ENCODE peak calls at places on chromosomes 12 and 14, in four cellular contexts. L, E, D and K are unnamed samples.

GRCh38 chr14:65210118-65210826 is 108.0 kb upstream of the MAX start:
- DNase-seq in L (no peak), E (no peak), D (no peak), K (no peak)

GRCh38 chr14:87712386-87713113 is 280.4 kb downstream of the GALC start:
- DNase-seq in L (no peak), E (no peak), D (no peak), K (no peak)

GRCh38 chr14:76647699-76648298 is 113.5 kb upstream of the VASH1 start:
- DNase-seq in L (peak), E (no peak), D (no peak), K (no peak)

GRCh38 chr14:73754911-73755360 is 40.8 kb upstream of the PNMA1 start:
- DNase-seq in L (peak), E (peak), D (peak), K (no peak)

GRCh38 chr12:50545783-50546182 is 41.0 kb downstream of the DIP2B start:
- DNase-seq in L (no peak), E (no peak), D (no peak), K (no peak)

GRCh38 chr14:58637040-58637390 is 747 bp upstream of the DACT1 start:
- DNase-seq in L (peak), E (peak), D (peak), K (no peak)

GRCh38 chr14:105309371-105309770 is 5.2 kb upstream of the PACS2 start:
- DNase-seq in L (no peak), E (no peak), D (no peak), K (no peak)

GRCh38 chr12:50006266-50006665 is 19.0 kb downstream of the RACGAP1 start:
- DNase-seq in L (no peak), E (no peak), D (no peak), K (no peak)

GRCh38 chr14:90626550-90626949 is 189.7 kb downstream of the TTC7B start:
- DNase-seq in L (no peak), E (no peak), D (no peak), K (no peak)

GRCh38 chr12:121812921-121813896 is 9.4 kb downstream of the SETD1B start:
- DNase-seq in L (no peak), E (no peak), D (no peak), K (no peak)

GRCh38 chr14:72476657-72477499 is 417.0 kb downstream of the DPF3 start:
- DNase-seq in L (peak), E (no peak), D (peak), K (no peak)

GRCh38 chr14:65222434-65222833 is 120.1 kb upstream of the MAX start:
- DNase-seq in L (no peak), E (no peak), D (peak), K (no peak)

GRCh38 chr14:33914676-33915516 is 36.0 kb downstream of the EGLN3 start:
- DNase-seq in L (peak), E (no peak), D (no peak), K (no peak)

GRCh38 chr12:124940393-124941169 is 26.1 kb upstream of the UBC start:
- DNase-seq in L (peak), E (peak), D (peak), K (peak)

GRCh38 chr12:3150820-3151590 is 73.8 kb downstream of the TSPAN9 start:
- DNase-seq in L (peak), E (no peak), D (no peak), K (no peak)

GRCh38 chr14:96088131-96088880 is 49.1 kb downstream of the C14orf132 start:
- DNase-seq in L (no peak), E (no peak), D (no peak), K (no peak)

GRCh38 chr14:97159124-97159523 is 361.9 kb downstream of the VRK1 start:
- DNase-seq in L (no peak), E (no peak), D (no peak), K (no peak)

GRCh38 chr14:94001501-94002396 is 4.6 kb downstream of the CCDC197 start:
- DNase-seq in L (peak), E (peak), D (peak), K (peak)

GRCh38 chr14:106556665-106557289 is 1030.4 kb downstream of the TMEM121 start:
- DNase-seq in L (no peak), E (no peak), D (no peak), K (peak)

GRCh38 chr12:116282371-116283286 is 5.1 kb upstream of the MED13L start:
- DNase-seq in L (no peak), E (no peak), D (no peak), K (no peak)

GRCh38 chr12:26874501-26875296 is 41.7 kb upstream of the ITPR2 start:
- DNase-seq in L (no peak), E (no peak), D (no peak), K (peak)

GRCh38 chr14:105092124-105092911 is 27.1 kb upstream of the GPR132 start:
- DNase-seq in L (no peak), E (no peak), D (no peak), K (no peak)

GRCh38 chr14:104968541-104969401 is 9.4 kb downstream of the AHNAK2 start:
- DNase-seq in L (no peak), E (peak), D (no peak), K (peak)

GRCh38 chr14:103121846-103122577 is 1.2 kb upstream of the TNFAIP2 start:
- DNase-seq in L (peak), E (peak), D (peak), K (peak)

GRCh38 chr14:89013098-89013504 is 188.7 kb downstream of the TTC8 start:
- DNase-seq in L (no peak), E (no peak), D (no peak), K (no peak)

GRCh38 chr14:49879683-49880204 is 13.1 kb upstream of the ARF6 start:
- DNase-seq in L (no peak), E (no peak), D (no peak), K (peak)

GRCh38 chr12:102602549-102602948 is 122.2 kb upstream of the IGF1 start:
- DNase-seq in L (no peak), E (no peak), D (no peak), K (no peak)

GRCh38 chr14:35286707-35287106 is 5.5 kb upstream of the PSMA6 start:
- DNase-seq in L (no peak), E (no peak), D (no peak), K (no peak)

GRCh38 chr12:40829738-40830144 is 137.5 kb downstream of the CNTN1 start:
- DNase-seq in L (no peak), E (no peak), D (no peak), K (no peak)

GRCh38 chr14:73943083-73943482 is 6.8 kb downstream of the FAM161B start:
- DNase-seq in L (no peak), E (peak), D (no peak), K (peak)

GRCh38 chr12:85627584-85627983 is 208.6 kb downstream of the RASSF9 start:
- DNase-seq in L (peak), E (no peak), D (no peak), K (no peak)

GRCh38 chr14:75487155-75487671 is 35.1 kb upstream of the BATF start:
- DNase-seq in L (no peak), E (no peak), D (no peak), K (no peak)